ENCODE peak calls at places on chromosomes 5 and 9, in four cellular contexts. E is HFF-Myc, L is A549, A is GM23248. C is an unnamed sample.
A peak's percentile ranks its signal among the peaks of the same experiment; 100 is the strongest.

GRCh38 chr9:6055213-6055612 is 39.8 kb upstream of the RANBP6 start:
- DNase-seq in E (peak; percentile 65), L (peak; percentile 49), A (peak; percentile 91), C (peak; percentile 85)

GRCh38 chr5:180601591-180602480 is 10.5 kb upstream of the SCGB3A1 start:
- DNase-seq in E (no peak), L (no peak), A (no peak), C (no peak)

GRCh38 chr9:134986957-134987356 is 69.2 kb upstream of the FCN1 start:
- DNase-seq in E (no peak), L (no peak), A (no peak), C (no peak)

GRCh38 chr9:68690088-68690487 is 15.0 kb upstream of the PIP5K1B start:
- DNase-seq in E (no peak), L (no peak), A (no peak), C (no peak)

GRCh38 chr5:119943148-119943547 is 313.8 kb downstream of the FAM170A start:
- DNase-seq in E (peak; percentile 3), L (no peak), A (peak; percentile 44), C (peak; percentile 31)

GRCh38 chr9:111909444-111909843 is 12.8 kb downstream of the UGCG start:
- DNase-seq in E (no peak), L (no peak), A (no peak), C (no peak)

GRCh38 chr9:16062542-16063240 is 509.8 kb downstream of the CCDC171 start:
- DNase-seq in E (peak; percentile 65), L (peak; percentile 82), A (peak; percentile 88), C (peak; percentile 95)

GRCh38 chr9:101566904-101567724 is 27.7 kb downstream of the PPP3R2 start:
- DNase-seq in E (no peak), L (peak; percentile 36), A (peak; percentile 57), C (peak; percentile 47)

GRCh38 chr5:6583049-6583880 is 49.6 kb downstream of the NSUN2 start:
- DNase-seq in E (no peak), L (peak; percentile 44), A (peak; percentile 63), C (no peak)

GRCh38 chr5:181224390-181225234 is 1.5 kb downstream of the TRIM41 start:
- DNase-seq in E (no peak), L (no peak), A (no peak), C (no peak)

GRCh38 chr9:11319477-11320060 is 706.8 kb upstream of the PTPRD start:
- DNase-seq in E (no peak), L (no peak), A (peak; percentile 0), C (peak; percentile 17)

GRCh38 chr9:137813651-137814415 is 63.7 kb upstream of the CACNA1B start:
- DNase-seq in E (no peak), L (no peak), A (no peak), C (no peak)

GRCh38 chr5:87410941-87411340 is 1.8 kb downstream of the CCNH start:
- DNase-seq in E (no peak), L (no peak), A (peak; percentile 87), C (peak; percentile 75)

GRCh38 chr5:5886812-5887486 is 464.5 kb downstream of the ICE1 start:
- DNase-seq in E (no peak), L (peak; percentile 63), A (no peak), C (no peak)

GRCh38 chr5:177123789-177124485 is 9.6 kb upstream of the NSD1 start:
- DNase-seq in E (no peak), L (no peak), A (no peak), C (no peak)

GRCh38 chr5:10910261-10910660 is 149.2 kb upstream of the DAP start:
- DNase-seq in E (no peak), L (no peak), A (no peak), C (no peak)

GRCh38 chr5:138623053-138623452 is 47.9 kb upstream of the HSPA9 start:
- DNase-seq in E (no peak), L (no peak), A (peak; percentile 81), C (no peak)

GRCh38 chr5:179451813-179452196 is 98.5 kb upstream of the RUFY1 start:
- DNase-seq in E (no peak), L (no peak), A (no peak), C (no peak)

GRCh38 chr9:16870606-16871357 is at the start of gene BNC2:
- DNase-seq in E (no peak), L (peak; percentile 61), A (peak; percentile 75), C (peak; percentile 70)

GRCh38 chr9:93645149-93645889 is 68.9 kb downstream of the PHF2 start:
- DNase-seq in E (no peak), L (no peak), A (no peak), C (no peak)

GRCh38 chr9:89421595-89421994 is 76.3 kb downstream of the SEMA4D start:
- DNase-seq in E (no peak), L (no peak), A (peak; percentile 22), C (peak; percentile 10)

GRCh38 chr5:90570034-90570433 is 11.4 kb downstream of the ADGRV1 start:
- DNase-seq in E (no peak), L (no peak), A (no peak), C (no peak)

GRCh38 chr5:9712506-9713285 is 82.5 kb upstream of the TAS2R1 start:
- DNase-seq in E (peak; percentile 98), L (no peak), A (peak; percentile 91), C (peak; percentile 62)

GRCh38 chr9:124231095-124231743 is 26.5 kb upstream of the NEK6 start:
- DNase-seq in E (no peak), L (no peak), A (no peak), C (no peak)

GRCh38 chr5:96657068-96657467 is 5.1 kb upstream of the CAST start:
- DNase-seq in E (peak; percentile 90), L (peak; percentile 64), A (peak; percentile 97), C (peak; percentile 96)

GRCh38 chr5:146788918-146789317 is 89.6 kb downstream of the PPP2R2B start:
- DNase-seq in E (no peak), L (no peak), A (no peak), C (no peak)
- H3K4me3 ChIP-seq in E (no peak overlapping the region), L (no peak overlapping the region), A (no peak overlapping the region), C (no peak overlapping the region)

GRCh38 chr5:113293613-113294340 is 141.0 kb downstream of the TSSK1B start:
- DNase-seq in E (no peak), L (no peak), A (peak; percentile 65), C (peak; percentile 52)

GRCh38 chr5:113294341-113295110 is 140.3 kb downstream of the TSSK1B start:
- DNase-seq in E (peak; percentile 71), L (peak; percentile 51), A (peak; percentile 92), C (peak; percentile 93)

GRCh38 chr5:113292535-113292934 is 142.3 kb downstream of the TSSK1B start:
- DNase-seq in E (no peak), L (no peak), A (peak; percentile 23), C (no peak)

GRCh38 chr5:113295111-113295539 is 139.7 kb downstream of the TSSK1B start:
- DNase-seq in E (no peak), L (no peak), A (no peak), C (no peak)

DNA sequence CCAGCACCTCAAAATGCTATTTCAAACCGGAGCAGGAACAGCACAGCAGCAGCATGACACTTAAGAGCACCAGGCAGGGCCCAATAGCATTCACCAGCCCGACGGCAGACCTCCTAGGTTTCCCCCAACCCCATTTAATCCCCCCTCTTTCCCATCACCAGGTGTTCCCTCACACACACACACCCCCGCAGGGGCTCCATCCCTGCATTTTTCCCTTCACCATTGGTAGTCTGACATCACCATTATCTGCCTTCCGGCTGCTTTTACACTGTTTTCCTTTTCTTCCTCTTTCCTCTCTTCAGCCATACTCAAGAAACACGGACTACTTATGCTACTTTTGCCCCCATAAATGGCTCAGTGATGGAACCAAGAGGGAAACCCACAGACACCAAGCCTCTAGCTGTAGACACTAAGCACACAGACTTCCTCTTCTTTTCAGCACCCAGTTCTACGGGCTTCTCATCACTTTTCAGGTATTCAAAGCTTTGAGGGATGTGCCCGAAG is 141.7 kb downstream of the TSSK1B start:
- DNase-seq in E (no peak), L (no peak), A (peak; percentile 40), C (peak; percentile 35)
- H3K4me3 ChIP-seq in E (peak overlapping the region; percentile 51), L (no peak overlapping the region), A (peak overlapping the region; percentile 82), C (peak overlapping the region; percentile 84)

GRCh38 chr5:132767150-132767549 is 9.9 kb downstream of the SEPTIN8 start:
- DNase-seq in E (no peak), L (no peak), A (no peak), C (no peak)
- H3K4me3 ChIP-seq in E (no peak overlapping the region), L (no peak overlapping the region), A (peak overlapping the region; percentile 41), C (no peak overlapping the region)

DNA sequence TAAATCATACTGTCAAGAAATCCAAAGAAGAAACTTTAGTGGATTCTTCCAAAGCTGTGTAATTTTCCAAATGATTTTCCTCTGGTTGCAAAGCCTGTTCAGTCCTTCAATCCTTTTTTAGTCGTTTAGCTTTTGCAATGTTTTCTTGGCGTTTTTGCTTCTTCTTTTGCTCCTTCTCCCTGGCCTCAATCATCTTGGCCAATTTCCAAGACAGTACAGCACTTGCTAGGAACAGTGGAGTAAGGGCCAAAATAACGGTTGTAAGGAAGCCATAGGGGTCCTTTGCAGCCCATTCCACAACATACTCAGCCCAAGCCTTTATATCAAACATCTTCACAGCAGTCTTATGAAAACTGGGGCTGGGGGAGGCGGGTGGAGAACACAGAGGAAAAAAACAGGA is 2.4 kb downstream of the SMIM15 start:
- DNase-seq in E (no peak), L (no peak), A (no peak), C (no peak)
- H3K4me3 ChIP-seq in E (peak overlapping the region; percentile 16), L (no peak overlapping the region), A (no peak overlapping the region), C (no peak overlapping the region)

DNA sequence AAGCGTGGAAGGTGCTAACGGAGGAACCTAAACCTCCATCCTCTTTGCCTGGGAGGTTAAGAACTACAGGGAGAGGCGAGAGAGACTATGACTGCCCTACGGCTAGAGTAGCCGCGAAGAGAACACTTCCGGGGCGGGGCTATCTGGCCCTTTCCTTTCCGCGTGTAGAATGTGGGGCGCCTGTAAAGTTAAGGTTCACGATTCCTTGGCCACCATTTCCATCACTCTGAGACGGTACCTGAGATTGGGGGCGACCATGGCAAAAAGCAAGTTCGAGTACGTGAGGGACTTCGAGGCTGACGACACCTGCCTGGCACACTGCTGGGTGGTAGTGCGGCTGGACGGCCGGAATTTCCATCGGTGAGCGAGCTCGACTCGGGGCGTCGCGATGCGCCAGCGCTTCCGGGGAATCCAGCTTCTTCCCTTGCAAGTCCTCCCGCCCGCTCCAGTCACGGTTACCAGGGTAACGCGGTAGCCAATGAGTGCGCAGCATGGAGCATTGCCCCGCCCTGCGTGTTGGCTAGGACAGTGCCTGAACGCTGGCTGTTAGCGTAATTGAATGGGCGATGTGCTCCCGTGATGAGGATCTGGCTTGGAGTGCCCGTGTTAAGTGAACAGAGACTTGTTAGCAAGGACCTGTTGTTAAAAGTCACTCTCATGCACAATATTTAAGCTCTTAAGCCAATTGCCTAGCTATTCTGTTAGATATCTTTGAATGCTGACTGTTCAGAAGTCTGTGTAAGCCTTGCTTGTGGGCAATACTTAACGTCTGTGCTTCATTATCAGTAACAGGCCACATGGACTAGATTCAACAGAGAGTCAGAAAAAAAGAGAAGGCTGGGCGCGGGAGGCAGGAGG is at the start of gene THG1L:
- DNase-seq in E (peak; percentile 97), L (peak; percentile 99), A (peak; percentile 99), C (peak; percentile 98)
- H3K4me3 ChIP-seq in E (peak within 1 kb of the TSS; percentile 65), L (peak within 1 kb of the TSS; percentile 52), A (peak within 1 kb of the TSS; percentile 86), C (peak within 1 kb of the TSS; percentile 86)